ENCODE peak calls at places on chromosomes 3 and 15, in four cellular contexts. Y is endothelial cell of umbilical vein, X is esophagus squamous epithelium, G is body of pancreas. F is an unnamed sample.

GRCh38 chr3:25473246-25473645 is 45.2 kb downstream of the RARB start:
- DNase-seq in X (no peak), Y (no peak), G (no peak), F (peak)

GRCh38 chr3:112114558-112115160 is 18.4 kb downstream of the GCSAM start:
- DNase-seq in Y (no peak), G (no peak), X (no peak), F (no peak)

GRCh38 chr15:80694624-80695098 is 449 bp upstream of the ABHD17C start:
- DNase-seq in G (peak), Y (no peak), X (no peak), F (no peak)

GRCh38 chr3:13497386-13497785 is 17.3 kb downstream of the HDAC11 start:
- DNase-seq in X (no peak), G (no peak), Y (no peak), F (no peak)

GRCh38 chr3:101026244-101026643 is 33.0 kb upstream of the ABI3BP start:
- DNase-seq in G (no peak), X (no peak), Y (no peak), F (no peak)

GRCh38 chr3:120425877-120426276 is 24.9 kb downstream of the FSTL1 start:
- DNase-seq in G (no peak), X (no peak), Y (peak), F (no peak)

GRCh38 chr3:152737021-152737908 is 97.7 kb upstream of the P2RY1 start:
- DNase-seq in X (no peak), Y (no peak), G (no peak), F (peak)

GRCh38 chr3:46549408-46549904 is 16.6 kb downstream of the LRRC2 start:
- DNase-seq in X (no peak), Y (no peak), G (no peak), F (no peak)

GRCh38 chr15:65077981-65078352 is 1.4 kb downstream of the KBTBD13 start:
- DNase-seq in G (peak), Y (peak), X (no peak), F (peak)

GRCh38 chr3:133944641-133945441 is 49.2 kb upstream of the RAB6B start:
- DNase-seq in G (no peak), X (no peak), Y (peak), F (peak)

GRCh38 chr3:186476044-186476468 is 68.1 kb downstream of the CRYGS start:
- DNase-seq in G (no peak), X (no peak), Y (no peak), F (peak)

GRCh38 chr15:39511915-39512260 is 69.0 kb upstream of the THBS1 start:
- DNase-seq in X (no peak), Y (peak), G (no peak), F (peak)

GRCh38 chr3:119628390-119628789 is 30.7 kb downstream of the PLA1A start:
- DNase-seq in G (no peak), Y (no peak), X (no peak), F (no peak)

GRCh38 chr3:143596957-143597642 is 251.2 kb downstream of the SLC9A9 start:
- DNase-seq in X (no peak), G (no peak), Y (no peak), F (peak)

GRCh38 chr3:178989821-178990220 is 81.8 kb downstream of the ZMAT3 start:
- DNase-seq in X (no peak), Y (no peak), G (no peak), F (no peak)

GRCh38 chr3:58051196-58051595 is 43.0 kb downstream of the FLNB start:
- DNase-seq in Y (no peak), X (no peak), G (no peak), F (peak)

GRCh38 chr15:90097475-90097874 is 4.8 kb downstream of the IDH2 start:
- DNase-seq in Y (no peak), X (no peak), G (no peak), F (no peak)

GRCh38 chr15:77186518-77187095 is 115.7 kb upstream of the TSPAN3 start:
- DNase-seq in Y (peak), X (no peak), G (peak), F (peak)

GRCh38 chr3:119221779-119222320 is 18.8 kb downstream of the B4GALT4 start:
- DNase-seq in G (no peak), X (no peak), Y (no peak), F (no peak)

GRCh38 chr3:30273304-30274072 is 332.9 kb upstream of the TGFBR2 start:
- DNase-seq in X (no peak), Y (no peak), G (no peak), F (no peak)

GRCh38 chr3:128556949-128557348 is 63.9 kb upstream of the GATA2 start:
- DNase-seq in Y (peak), X (no peak), G (no peak), F (no peak)

GRCh38 chr3:66233033-66233432 is 12.2 kb downstream of the SLC25A26 start:
- DNase-seq in G (no peak), X (no peak), Y (no peak), F (no peak)

GRCh38 chr15:98718426-98719168 is 70.3 kb downstream of the IGF1R start:
- DNase-seq in Y (no peak), X (no peak), G (no peak), F (no peak)

GRCh38 chr3:156433138-156433537 is 121.8 kb downstream of the SSR3 start:
- DNase-seq in X (no peak), Y (peak), G (no peak), F (peak)

GRCh38 chr15:71251548-71252035 is 136.3 kb downstream of the THSD4 start:
- DNase-seq in X (no peak), Y (peak), G (no peak), F (peak)

GRCh38 chr3:162612991-162613390 is 1116.4 kb downstream of the OTOL1 start:
- DNase-seq in Y (no peak), G (no peak), X (no peak), F (no peak)
- H3K4me3 ChIP-seq in Y (no peak), G (no peak), X (no peak), F (no peak)

GRCh38 chr3:44976002-44976815 is at the start of the genes EXOSC7 and ZDHHC3:
- DNase-seq in X (peak), Y (peak), G (peak), F (peak)
- TF ChIP-seq CTCF in X (no peak), Y (no peak), G (no peak), F (no peak)

DNA sequence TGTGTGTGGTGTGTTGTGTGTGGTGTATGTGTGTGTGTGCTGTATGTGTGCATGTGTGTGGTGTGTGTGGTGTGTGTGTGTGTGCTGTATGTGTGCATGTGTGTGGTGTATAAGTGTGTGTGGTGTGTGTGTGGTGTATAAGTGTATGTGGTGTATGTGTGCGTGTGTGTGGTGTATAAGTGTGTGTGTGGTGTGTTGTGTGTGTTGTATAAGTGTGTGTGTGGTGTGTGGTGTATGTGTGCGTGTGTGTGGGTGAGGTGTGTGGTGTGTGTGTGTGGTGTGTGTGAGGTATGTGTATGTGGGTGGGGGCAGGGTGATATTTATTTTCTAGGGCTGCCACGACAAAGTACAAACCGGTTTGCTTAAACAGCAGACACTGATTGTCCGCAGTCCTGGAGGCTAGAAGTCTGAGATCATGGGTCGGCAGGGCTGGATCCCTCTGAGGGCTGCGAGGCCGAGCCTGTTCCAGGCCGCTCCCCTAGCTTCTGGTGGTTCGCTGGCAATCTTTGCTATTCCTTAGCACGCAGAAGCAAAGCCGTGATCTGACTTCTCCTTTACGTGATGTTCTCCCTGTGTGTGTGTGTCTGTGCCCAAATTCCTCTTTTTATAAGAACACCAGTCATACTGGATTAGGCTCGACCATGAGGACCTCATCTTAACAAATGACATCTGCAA is 160.2 kb downstream of the XXYLT1 start:
- DNase-seq in Y (no peak), G (no peak), X (no peak), F (no peak)
- H3K4me3 ChIP-seq in Y (no peak), G (no peak), X (no peak), F (no peak)

GRCh38 chr15:83445653-83446052 is 1.5 kb upstream of the SH3GL3 start:
- DNase-seq in Y (no peak), G (no peak), X (no peak), F (no peak)

GRCh38 chr15:83444936-83445335 is 2.2 kb upstream of the SH3GL3 start:
- DNase-seq in Y (no peak), G (no peak), X (no peak), F (no peak)

GRCh38 chr15:83446417-83446816 is 724 bp upstream of the SH3GL3 start:
- DNase-seq in Y (no peak), G (no peak), X (no peak), F (no peak)

GRCh38 chr15:83449250-83449671 is 2.1 kb downstream of the SH3GL3 start:
- DNase-seq in X (no peak), Y (no peak), G (no peak), F (no peak)

GRCh38 chr15:83446904-83447708 is at the start of gene SH3GL3:
- DNase-seq in Y (peak), X (peak), G (peak), F (peak)
- TF ChIP-seq CTCF in Y (peak), X (peak), G (no peak), F (peak)

DNA sequence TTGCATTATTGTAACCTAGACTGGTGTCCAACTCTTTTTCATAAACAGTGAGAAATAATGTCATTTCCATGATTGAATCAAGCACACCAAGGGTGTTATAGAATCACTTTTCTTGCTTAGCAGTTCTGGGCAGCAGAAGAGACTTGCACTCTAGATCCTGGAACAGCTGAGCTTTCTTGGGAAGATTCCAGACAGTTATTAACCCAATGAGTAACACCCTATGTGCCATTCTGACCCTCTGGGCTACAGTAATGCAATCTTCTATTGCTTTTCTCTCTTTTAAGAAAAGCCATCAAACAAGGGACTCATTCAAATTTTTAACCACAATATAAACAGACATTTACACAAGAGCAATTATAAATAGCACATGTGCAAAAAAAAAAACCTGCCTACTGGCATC is 39.3 kb upstream of the USP3 start:
- DNase-seq in X (no peak), G (no peak), Y (no peak), F (peak)
- H3K4me3 ChIP-seq in X (no peak), G (no peak), Y (no peak), F (no peak)

DNA sequence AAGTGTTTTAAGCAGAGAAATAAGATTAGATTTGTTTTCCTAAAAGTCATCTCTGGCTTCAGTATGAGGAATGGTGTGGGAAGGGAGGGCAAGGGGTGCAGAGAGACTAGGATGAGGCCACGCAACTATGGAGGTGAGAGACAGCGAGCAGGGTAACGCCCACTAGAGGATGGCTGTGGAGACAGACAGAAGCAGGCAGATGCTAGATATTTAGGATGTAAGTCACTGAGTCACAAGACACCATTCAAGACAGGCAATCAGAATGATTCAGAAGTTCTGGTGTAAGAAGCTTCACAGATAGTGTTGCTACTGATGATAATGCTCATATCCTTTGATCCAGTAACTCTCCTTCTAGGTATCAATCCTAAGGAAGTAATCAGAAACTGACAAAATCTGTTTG is 19.1 kb downstream of the HSPBAP1 start:
- DNase-seq in Y (no peak), X (no peak), G (no peak), F (peak)
- TF ChIP-seq CTCF in Y (no peak), X (no peak), G (no peak), F (peak)

GRCh38 chr3:105773291-105773690 is 95.5 kb downstream of the CBLB start:
- DNase-seq in Y (no peak), X (no peak), G (no peak), F (no peak)

GRCh38 chr3:105770410-105770809 is 98.4 kb downstream of the CBLB start:
- DNase-seq in X (no peak), Y (no peak), G (no peak), F (no peak)

GRCh38 chr3:105774444-105775180 is 94.2 kb downstream of the CBLB start:
- DNase-seq in Y (no peak), G (no peak), X (no peak), F (no peak)

GRCh38 chr3:105775368-105775767 is 93.4 kb downstream of the CBLB start:
- DNase-seq in G (no peak), X (no peak), Y (no peak), F (no peak)

GRCh38 chr3:105772635-105773034 is 96.2 kb downstream of the CBLB start:
- DNase-seq in Y (no peak), G (no peak), X (no peak), F (no peak)
- H3K4me3 ChIP-seq in Y (no peak), G (no peak), X (no peak), F (no peak)

DNA sequence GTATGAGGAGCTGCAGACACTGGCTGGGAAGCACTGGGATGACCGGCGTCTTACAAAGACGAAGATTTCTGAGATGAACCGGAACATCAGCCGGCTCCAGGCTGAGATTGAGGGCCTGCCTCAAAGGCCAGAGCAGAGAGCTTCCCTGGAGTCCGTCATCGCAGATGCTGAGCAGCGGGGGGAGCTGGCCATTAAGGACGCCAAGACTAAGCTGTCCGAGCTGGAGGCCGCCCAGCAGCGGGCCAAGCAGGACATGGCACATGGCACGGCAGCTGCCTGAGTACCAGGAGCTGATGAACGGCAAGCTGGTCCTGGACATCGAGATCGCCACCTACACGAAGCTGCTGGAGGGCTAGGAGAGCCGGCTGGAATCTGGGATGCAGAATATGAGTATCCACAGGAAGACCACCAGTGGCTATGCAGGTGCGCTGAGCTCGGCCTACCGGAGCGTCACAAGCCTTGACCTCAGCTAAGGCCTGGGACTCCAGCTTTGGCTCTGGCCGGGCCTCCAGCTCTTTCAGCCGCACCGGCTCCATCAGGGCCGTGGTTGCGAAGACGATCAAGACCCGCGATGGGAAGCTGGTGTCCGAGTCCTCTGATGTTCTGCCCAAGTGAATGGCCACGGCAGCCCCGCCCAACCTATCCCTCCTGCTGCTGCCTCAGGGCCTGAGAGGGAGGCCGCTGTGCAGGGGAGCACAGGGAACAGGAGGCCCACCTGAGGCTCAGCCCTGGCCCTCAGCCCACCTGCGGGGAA is 9.2 kb upstream of the SHC4 start:
- DNase-seq in Y (no peak), G (no peak), X (no peak), F (no peak)
- TF ChIP-seq CTCF in Y (no peak), G (no peak), X (no peak), F (no peak)

GRCh38 chr3:149378420-149379388 is 1.3 kb upstream of the TM4SF1 start:
- DNase-seq in G (no peak), X (no peak), Y (peak), F (no peak)
- H3K4me3 ChIP-seq in G (no peak), X (peak), Y (no peak), F (no peak)

GRCh38 chr15:43329960-43330779 is at the start of gene LCMT2:
- DNase-seq in G (peak), Y (peak), X (peak), F (peak)
- TF ChIP-seq CTCF in G (no peak), Y (no peak), X (no peak), F (no peak)

F was measured in epithelial cell of esophagus.